ENCODE peak calls at places on chromosome 2, in six cellular contexts. I, C, X, H, S and U are unnamed samples.

GRCh38 chr2:100733344-100734187 is 86.4 kb upstream of the NPAS2 start:
- DNase-seq in I (no peak), C (no peak), X (no peak), H (no peak), S (no peak), U (peak; percentile 52)

GRCh38 chr2:30105556-30105955 is 41.3 kb upstream of the YPEL5 start:
- DNase-seq in I (no peak), C (no peak), X (no peak), H (no peak), S (no peak), U (no peak)

GRCh38 chr2:113390133-113390849 is 47.2 kb upstream of the ZNG1B start:
- DNase-seq in I (peak; percentile 68), C (no peak), X (peak; percentile 77), H (peak; percentile 43), S (no peak), U (peak; percentile 51)

GRCh38 chr2:237144516-237144915 is 58.8 kb downstream of the COPS8 start:
- DNase-seq in I (no peak), C (no peak), X (no peak), H (no peak), S (no peak), U (no peak)

GRCh38 chr2:180124273-180124881 is 117.3 kb upstream of the CWC22 start:
- DNase-seq in I (no peak), C (no peak), X (no peak), H (no peak), S (peak; percentile 46), U (no peak)

GRCh38 chr2:45442026-45442425 is 169.0 kb downstream of the SRBD1 start:
- DNase-seq in I (no peak), C (no peak), X (no peak), H (no peak), S (no peak), U (no peak)

GRCh38 chr2:157747695-157748370 is 119.2 kb upstream of the ACVR1C start:
- DNase-seq in I (no peak), C (no peak), X (no peak), H (no peak), S (no peak), U (no peak)

GRCh38 chr2:223943561-223944008 is 1.6 kb downstream of the WDFY1 start:
- DNase-seq in I (no peak), C (no peak), X (no peak), H (no peak), S (peak; percentile 32), U (no peak)

GRCh38 chr2:102103992-102104871 is 38.3 kb upstream of the IL1R1 start:
- DNase-seq in I (no peak), C (no peak), X (no peak), H (no peak), S (peak; percentile 36), U (no peak)

GRCh38 chr2:239836021-239836765 is 188.9 kb downstream of the NDUFA10 start:
- DNase-seq in I (peak; percentile 3), C (no peak), X (no peak), H (no peak), S (no peak), U (no peak)

GRCh38 chr2:128727914-128728313 is 409.2 kb upstream of the HS6ST1 start:
- DNase-seq in I (peak; percentile 53), C (no peak), X (no peak), H (no peak), S (peak; percentile 16), U (no peak)

GRCh38 chr2:121502246-121502645 is 28.4 kb upstream of the RNU4ATAC start:
- DNase-seq in I (no peak), C (no peak), X (no peak), H (no peak), S (peak; percentile 53), U (no peak)

GRCh38 chr2:15173506-15173905 is 387.6 kb downstream of the NBAS start:
- DNase-seq in I (no peak), C (no peak), X (no peak), H (no peak), S (no peak), U (no peak)

GRCh38 chr2:237744613-237745249 is 53.8 kb upstream of the RBM44 start:
- DNase-seq in I (peak; percentile 70), C (peak; percentile 20), X (peak; percentile 93), H (peak; percentile 77), S (peak; percentile 32), U (peak; percentile 89)

GRCh38 chr2:174972924-174973323 is 32.3 kb downstream of the CHN1 start:
- DNase-seq in I (no peak), C (no peak), X (no peak), H (no peak), S (peak; percentile 82), U (no peak)

GRCh38 chr2:233247744-233248143 is 3.7 kb upstream of the ATG16L1 start:
- DNase-seq in I (no peak), C (no peak), X (no peak), H (no peak), S (peak; percentile 89), U (no peak)

GRCh38 chr2:165469417-165469816 is at the start of gene CSRNP3:
- DNase-seq in I (no peak), C (no peak), X (peak; percentile 41), H (peak; percentile 65), S (peak; percentile 94), U (peak; percentile 41)

GRCh38 chr2:88329815-88330603 is 122.5 kb downstream of the FOXI3 start:
- DNase-seq in I (no peak), C (no peak), X (peak; percentile 13), H (no peak), S (peak; percentile 65), U (no peak)

GRCh38 chr2:224973112-224974016 is 68.9 kb downstream of the DOCK10 start:
- DNase-seq in I (no peak), C (no peak), X (no peak), H (no peak), S (no peak), U (no peak)